ENCODE peak calls at places on chromosomes 6 and 20, in six cellular contexts. Y, D, U, Z, C and B are unnamed samples.

GRCh38 chr20:13649548-13649947 is 10.8 kb upstream of the TASP1 start:
- DNase-seq in Y (peak), D (no peak), U (no peak), Z (no peak), C (peak), B (no peak)

GRCh38 chr6:84227044-84227433 is 404 bp downstream of the CEP162 start:
- DNase-seq in Y (no peak), D (no peak), U (no peak), Z (no peak), C (no peak), B (peak)

GRCh38 chr20:5214826-5215225 is 88.0 kb downstream of the CDS2 start:
- DNase-seq in Y (no peak), D (no peak), U (no peak), Z (no peak), C (no peak), B (no peak)

GRCh38 chr6:50925981-50926380 is 107.3 kb downstream of the TFAP2B start:
- DNase-seq in Y (no peak), D (no peak), U (no peak), Z (no peak), C (no peak), B (no peak)

GRCh38 chr6:158000530-158001307 is 19.1 kb downstream of the SYNJ2 start:
- DNase-seq in Y (no peak), D (no peak), U (no peak), Z (no peak), C (no peak), B (peak)

GRCh38 chr6:143594647-143595046 is 83.1 kb upstream of the PHACTR2 start:
- DNase-seq in Y (no peak), D (no peak), U (no peak), Z (no peak), C (no peak), B (no peak)

GRCh38 chr6:99344289-99344688 is 5.2 kb downstream of the FAXC start:
- DNase-seq in Y (no peak), D (no peak), U (no peak), Z (no peak), C (no peak), B (no peak)

GRCh38 chr6:17886891-17887290 is 100.5 kb downstream of the KIF13A start:
- DNase-seq in Y (no peak), D (no peak), U (no peak), Z (no peak), C (no peak), B (no peak)

GRCh38 chr6:14290448-14291388 is 173.1 kb downstream of the CD83 start:
- DNase-seq in Y (no peak), D (no peak), U (no peak), Z (no peak), C (no peak), B (no peak)

GRCh38 chr6:5478380-5478779 is 217.1 kb downstream of the FARS2 start:
- DNase-seq in Y (no peak), D (no peak), U (no peak), Z (no peak), C (no peak), B (no peak)

GRCh38 chr6:42404494-42404893 is 47.2 kb downstream of the TRERF1 start:
- DNase-seq in Y (no peak), D (peak), U (peak), Z (peak), C (peak), B (no peak)

GRCh38 chr6:129197154-129197553 is 314.2 kb downstream of the LAMA2 start:
- DNase-seq in Y (no peak), D (no peak), U (no peak), Z (no peak), C (no peak), B (no peak)

GRCh38 chr6:96468281-96468680 is 53.3 kb upstream of the UFL1 start:
- DNase-seq in Y (no peak), D (no peak), U (no peak), Z (no peak), C (no peak), B (no peak)

GRCh38 chr6:32568561-32568960 is 21.1 kb downstream of the HLA-DRB1 start:
- DNase-seq in Y (no peak), D (no peak), U (no peak), Z (no peak), C (no peak), B (no peak)

GRCh38 chr6:36783603-36784378 is 55.5 kb downstream of the CPNE5 start:
- DNase-seq in Y (no peak), D (no peak), U (no peak), Z (no peak), C (no peak), B (no peak)

GRCh38 chr6:122400467-122401089 is 1.1 kb downstream of the HSF2 start:
- DNase-seq in Y (no peak), D (no peak), U (no peak), Z (no peak), C (no peak), B (no peak)

GRCh38 chr20:1298888-1299511 is 29.9 kb downstream of the SDCBP2 start:
- DNase-seq in Y (no peak), D (no peak), U (no peak), Z (no peak), C (no peak), B (no peak)

GRCh38 chr20:14832630-14833029 is 495.2 kb upstream of the FLRT3 start:
- DNase-seq in Y (no peak), D (no peak), U (no peak), Z (no peak), C (no peak), B (no peak)

GRCh38 chr20:50277064-50277415 is 86.4 kb downstream of the CEBPB start:
- DNase-seq in Y (no peak), D (no peak), U (no peak), Z (no peak), C (no peak), B (peak)

GRCh38 chr6:129448965-129449364 is 261.0 kb downstream of the ARHGAP18 start:
- DNase-seq in Y (no peak), D (no peak), U (no peak), Z (no peak), C (no peak), B (no peak)

GRCh38 chr20:62787329-62787728 is 8.9 kb upstream of the MRGBP start:
- DNase-seq in Y (no peak), D (no peak), U (no peak), Z (no peak), C (no peak), B (no peak)

GRCh38 chr6:38271081-38271480 is 368.6 kb downstream of the BTBD9 start:
- DNase-seq in Y (no peak), D (no peak), U (no peak), Z (no peak), C (no peak), B (no peak)

GRCh38 chr20:35663516-35663812 is 1.2 kb downstream of the CPNE1 start:
- DNase-seq in Y (no peak), D (no peak), U (no peak), Z (no peak), C (no peak), B (no peak)

GRCh38 chr6:80548496-80548895 is 442.0 kb downstream of the BCKDHB start:
- DNase-seq in Y (no peak), D (no peak), U (no peak), Z (no peak), C (no peak), B (no peak)

GRCh38 chr6:14121936-14122344 is 4.4 kb downstream of the CD83 start:
- DNase-seq in Y (no peak), D (no peak), U (no peak), Z (no peak), C (peak), B (no peak)

GRCh38 chr6:156869986-156870398 is 92.8 kb downstream of the ARID1B start:
- DNase-seq in Y (no peak), D (no peak), U (no peak), Z (no peak), C (no peak), B (no peak)

GRCh38 chr6:6328451-6328850 is 8.0 kb upstream of the F13A1 start:
- DNase-seq in Y (no peak), D (no peak), U (no peak), Z (no peak), C (no peak), B (no peak)

GRCh38 chr6:76706566-76706965 is 634.1 kb upstream of the IMPG1 start:
- DNase-seq in Y (no peak), D (no peak), U (no peak), Z (no peak), C (no peak), B (no peak)

GRCh38 chr20:1336699-1337387 is 7.9 kb upstream of the SDCBP2 start:
- DNase-seq in Y (peak), D (no peak), U (peak), Z (peak), C (peak), B (peak)

GRCh38 chr6:99618649-99619408 is 12.2 kb downstream of the PRDM13 start:
- DNase-seq in Y (no peak), D (no peak), U (no peak), Z (no peak), C (no peak), B (no peak)

GRCh38 chr6:150001295-150001990 is 23.9 kb downstream of the RAET1L start:
- DNase-seq in Y (no peak), D (no peak), U (no peak), Z (no peak), C (no peak), B (no peak)

GRCh38 chr6:165615629-165616028 is 47.4 kb downstream of the PDE10A start:
- DNase-seq in Y (no peak), D (no peak), U (no peak), Z (no peak), C (peak), B (no peak)

GRCh38 chr20:57323034-57323433 is 6.6 kb upstream of the SPO11 start:
- DNase-seq in Y (no peak), D (no peak), U (no peak), Z (no peak), C (no peak), B (no peak)

DNA sequence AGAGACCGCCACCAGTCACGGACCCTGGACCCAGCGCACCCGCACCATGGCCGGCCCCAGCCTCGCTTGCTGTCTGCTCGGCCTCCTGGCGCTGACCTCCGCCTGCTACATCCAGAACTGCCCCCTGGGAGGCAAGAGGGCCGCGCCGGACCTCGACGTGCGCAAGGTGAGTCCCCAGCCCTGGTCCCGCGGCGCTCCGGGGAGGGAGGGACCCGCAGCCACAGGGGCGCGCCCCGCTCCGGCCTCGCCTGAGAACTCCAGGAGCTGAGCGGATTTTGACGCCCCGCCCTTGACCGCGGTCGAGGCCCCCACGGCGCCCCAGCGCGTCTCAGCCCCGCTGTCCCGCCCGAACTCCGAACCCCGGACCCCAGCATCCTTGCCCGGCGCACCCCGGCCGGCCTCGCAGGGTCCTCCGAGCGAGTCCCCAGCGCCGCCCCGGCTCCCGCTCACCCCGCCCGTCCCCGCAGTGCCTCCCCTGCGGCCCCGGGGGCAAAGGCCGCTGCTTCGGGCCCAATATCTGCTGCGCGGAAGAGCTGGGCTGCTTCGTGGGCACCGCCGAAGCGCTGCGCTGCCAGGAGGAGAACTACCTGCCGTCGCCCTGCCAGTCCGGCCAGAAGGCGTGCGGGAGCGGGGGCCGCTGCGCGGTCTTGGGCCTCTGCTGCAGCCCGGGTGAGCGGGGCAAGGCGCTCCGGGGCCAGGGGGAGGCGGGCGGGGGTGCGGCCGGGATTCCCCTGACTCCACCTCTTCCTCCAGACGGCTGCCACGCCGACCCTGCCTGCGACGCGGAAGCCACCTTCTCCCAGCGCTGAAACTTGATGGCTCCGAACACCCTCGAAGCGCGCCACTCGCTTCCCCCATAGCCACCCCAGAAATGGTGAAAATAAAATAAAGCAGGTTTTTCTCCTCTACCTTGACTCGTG is at the start of gene OXT:
- DNase-seq in Y (no peak), D (no peak), U (no peak), Z (no peak), C (peak), B (peak)
- TF ChIP-seq CTCF in Y (no peak), D (no peak), U (no peak), Z (no peak), C (no peak), B (no peak)

GRCh38 chr6:137906020-137906472 is 39.0 kb downstream of the TNFAIP3 start:
- DNase-seq in Y (no peak), D (no peak), U (no peak), Z (no peak), C (no peak), B (no peak)

GRCh38 chr6:137903933-137904821 is 37.1 kb downstream of the TNFAIP3 start:
- DNase-seq in Y (no peak), D (no peak), U (no peak), Z (no peak), C (no peak), B (no peak)

GRCh38 chr6:137907170-137907569 is 40.1 kb downstream of the TNFAIP3 start:
- DNase-seq in Y (no peak), D (no peak), U (no peak), Z (no peak), C (no peak), B (no peak)

GRCh38 chr6:137903274-137903932 is 36.3 kb downstream of the TNFAIP3 start:
- DNase-seq in Y (no peak), D (no peak), U (no peak), Z (no peak), C (no peak), B (no peak)

DNA sequence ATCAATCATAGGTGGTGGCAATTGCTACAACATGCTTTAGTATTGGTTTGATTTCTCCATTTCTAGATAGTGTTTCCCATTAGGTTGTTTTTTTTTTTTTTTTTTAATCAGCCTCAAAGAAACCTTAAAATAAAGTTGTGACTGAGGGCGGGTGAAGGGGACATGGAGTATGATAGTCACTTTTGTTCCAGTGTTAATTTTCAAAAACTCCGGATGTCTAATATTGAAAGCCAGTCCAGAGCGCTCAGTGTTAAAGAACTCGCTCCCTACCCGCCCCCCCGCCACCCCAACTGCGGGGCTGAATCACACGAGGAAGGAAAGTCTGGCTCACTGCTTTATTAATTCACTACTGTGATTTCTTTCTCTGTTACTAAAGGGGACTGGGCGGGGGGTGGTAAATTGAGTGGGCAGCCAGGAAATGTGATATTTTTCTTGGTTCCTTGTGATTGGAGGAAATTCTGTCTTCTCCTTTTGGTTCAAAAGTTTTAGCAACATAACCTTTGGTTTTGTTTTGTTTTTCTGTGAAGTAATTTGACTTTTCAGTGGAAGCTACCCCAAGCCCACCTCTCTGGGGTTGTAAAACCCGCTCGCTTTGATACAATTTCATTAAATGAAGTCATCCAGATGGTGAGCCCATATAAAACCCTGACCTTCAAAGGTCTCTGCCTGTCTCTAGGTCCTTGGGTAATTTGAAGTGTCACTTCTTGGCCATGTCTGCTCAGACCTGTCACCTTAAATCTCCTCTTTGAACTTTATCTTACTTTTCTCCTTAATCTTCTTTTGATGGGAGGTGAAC is 38.0 kb downstream of the TNFAIP3 start:
- DNase-seq in Y (no peak), D (no peak), U (no peak), Z (no peak), C (no peak), B (no peak)
- H3K27ac ChIP-seq in Y (no peak), D (peak), U (no peak), Z (no peak), C (no peak), B (no peak)

GRCh38 chr6:117783280-117783679 is 108.0 kb downstream of the NUS1 start:
- DNase-seq in Y (no peak), D (no peak), U (no peak), Z (no peak), C (no peak), B (no peak)
- TF ChIP-seq POLR2A in Y (no peak), D (no peak), U (no peak), Z (no peak), C (no peak), B (no peak)

GRCh38 chr20:38651154-38651553 is 49.5 kb downstream of the ARHGAP40 start:
- DNase-seq in Y (no peak), D (no peak), U (no peak), Z (no peak), C (no peak), B (no peak)

GRCh38 chr20:38651562-38651961 is 50.0 kb downstream of the ARHGAP40 start:
- DNase-seq in Y (no peak), D (no peak), U (no peak), Z (no peak), C (no peak), B (no peak)

GRCh38 chr20:38650010-38650409 is 48.4 kb downstream of the ARHGAP40 start:
- DNase-seq in Y (no peak), D (no peak), U (no peak), Z (no peak), C (no peak), B (no peak)

GRCh38 chr20:38645980-38646858 is 44.6 kb downstream of the ARHGAP40 start:
- DNase-seq in Y (peak), D (peak), U (peak), Z (peak), C (peak), B (peak)

GRCh38 chr20:38649275-38649891 is 47.8 kb downstream of the ARHGAP40 start:
- DNase-seq in Y (no peak), D (no peak), U (no peak), Z (no peak), C (no peak), B (no peak)
- TF ChIP-seq CTCF in Y (no peak), D (peak), U (no peak), Z (no peak), C (peak), B (no peak)

GRCh38 chr6:15911753-15912504 is 217.0 kb upstream of the MYLIP start:
- DNase-seq in Y (no peak), D (no peak), U (no peak), Z (no peak), C (no peak), B (no peak)
- H3K27ac ChIP-seq in Y (no peak), D (no peak), U (no peak), Z (no peak), C (no peak), B (no peak)